ENCODE peak calls at places on chromosomes 6 and 20, in five cellular contexts. H is small intestine, I is ovary, Q is thyroid gland, S is pancreas. Y is an unnamed sample.

GRCh38 chr20:20782221-20782620 is 69.8 kb upstream of the RALGAPA2 start:
- DNase-seq in H (no peak), I (peak; percentile 54), Q (peak; percentile 61), S (no peak), Y (no peak)

GRCh38 chr6:38273325-38273724 is 366.4 kb downstream of the BTBD9 start:
- DNase-seq in H (no peak), I (no peak), Q (no peak), S (no peak), Y (no peak)

GRCh38 chr6:152068622-152069261 is 261.3 kb downstream of the ESR1 start:
- DNase-seq in H (peak; percentile 9), I (no peak), Q (no peak), S (no peak), Y (no peak)

GRCh38 chr6:137536104-137536773 is 42.0 kb upstream of the OLIG3 start:
- DNase-seq in H (no peak), I (no peak), Q (no peak), S (no peak), Y (no peak)

GRCh38 chr6:133761706-133762105 is 127.2 kb upstream of the TCF21 start:
- DNase-seq in H (no peak), I (no peak), Q (no peak), S (no peak), Y (no peak)

GRCh38 chr6:113854531-113855499 is 2.3 kb upstream of the MARCKS start:
- DNase-seq in H (peak; percentile 74), I (peak; percentile 90), Q (peak; percentile 53), S (peak; percentile 88), Y (no peak)

GRCh38 chr6:83068628-83069027 is 1.2 kb downstream of the DOP1A start:
- DNase-seq in H (peak; percentile 22), I (no peak), Q (no peak), S (no peak), Y (no peak)

GRCh38 chr20:19285424-19285823 is 73.0 kb downstream of the SLC24A3 start:
- DNase-seq in H (no peak), I (no peak), Q (peak; percentile 20), S (no peak), Y (no peak)

GRCh38 chr6:137709424-137710281 is 157.4 kb upstream of the TNFAIP3 start:
- DNase-seq in H (no peak), I (no peak), Q (no peak), S (no peak), Y (no peak)

GRCh38 chr6:109580519-109580918 is 97.5 kb upstream of the ZBTB24 start:
- DNase-seq in H (no peak), I (no peak), Q (no peak), S (no peak), Y (no peak)

GRCh38 chr6:98945311-98946005 is 2.3 kb downstream of the FBXL4 start:
- DNase-seq in H (no peak), I (no peak), Q (no peak), S (no peak), Y (no peak)

GRCh38 chr20:63441136-63441776 is 31.2 kb downstream of the KCNQ2 start:
- DNase-seq in H (no peak), I (no peak), Q (no peak), S (no peak), Y (no peak)

GRCh38 chr6:26336355-26337198 is 28.4 kb upstream of the BTN3A2 start:
- DNase-seq in H (peak; percentile 42), I (no peak), Q (no peak), S (no peak), Y (no peak)

GRCh38 chr20:47160992-47161391 is 195.5 kb downstream of the ZMYND8 start:
- DNase-seq in H (no peak), I (no peak), Q (no peak), S (no peak), Y (no peak)

GRCh38 chr6:128696651-128697391 is 176.4 kb upstream of the PTPRK start:
- DNase-seq in H (peak; percentile 38), I (no peak), Q (no peak), S (no peak), Y (no peak)

DNA sequence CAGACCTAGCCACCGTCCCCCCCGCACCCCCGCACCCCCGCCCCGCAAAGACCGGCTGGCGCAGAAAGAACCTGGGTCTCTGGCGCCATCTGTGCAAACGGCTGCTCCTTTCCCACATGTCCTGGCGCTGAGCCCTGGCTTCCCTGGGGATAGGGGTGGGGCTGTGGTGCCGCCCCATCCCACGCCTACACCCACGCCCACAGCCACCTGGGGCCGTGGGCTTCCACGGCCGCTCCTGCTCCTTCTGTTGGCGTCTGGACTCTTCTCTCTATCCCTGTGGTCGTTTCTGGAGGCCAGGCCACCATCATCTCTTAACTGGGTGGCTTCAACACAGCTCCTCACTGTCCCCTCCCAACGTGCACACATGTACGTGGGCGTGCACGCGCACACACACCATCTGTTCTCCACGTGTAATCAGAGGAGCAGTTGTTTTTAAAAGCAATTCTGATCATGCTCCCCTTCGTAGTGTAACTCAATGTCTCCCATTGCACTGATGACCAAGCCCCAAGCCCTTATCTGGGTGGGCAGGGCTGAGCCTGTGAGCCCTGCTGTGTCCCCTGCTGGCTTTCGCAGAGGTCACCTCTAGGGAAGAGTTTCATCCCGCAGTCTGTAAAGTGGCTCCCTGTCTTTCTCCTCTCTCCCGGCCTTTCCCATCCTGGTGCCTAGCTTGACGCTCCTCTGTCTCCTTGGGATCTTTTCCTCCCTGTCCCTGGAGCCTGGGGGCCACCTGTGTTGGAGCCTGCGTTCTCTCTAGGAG is 31.9 kb upstream of the FAM83D start:
- DNase-seq in H (no peak), I (no peak), Q (no peak), S (peak; percentile 83), Y (no peak)
- H3K4me3 ChIP-seq in H (no peak overlapping the region), I (no peak overlapping the region), Q (no peak overlapping the region), S (no peak overlapping the region), Y (no peak overlapping the region)

DNA sequence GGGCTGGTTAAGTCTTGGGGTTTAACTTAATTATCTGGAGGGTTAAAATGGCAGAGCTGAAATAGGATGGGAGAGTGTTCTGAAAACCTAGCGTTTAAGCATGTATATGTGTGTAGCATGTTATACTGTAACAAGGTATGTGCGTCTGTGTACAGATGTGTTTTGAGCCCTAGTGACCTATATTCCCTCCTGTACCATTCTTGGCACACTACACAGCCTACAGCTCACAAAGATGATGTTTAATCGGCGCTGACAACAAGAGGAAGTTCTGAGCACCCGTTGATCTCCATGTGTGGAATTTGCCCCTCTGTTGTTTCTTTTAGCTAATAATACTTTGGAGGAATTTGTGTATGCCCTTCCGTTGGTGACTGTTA is 1.4 kb downstream of the CARMIL1 start:
- DNase-seq in H (peak; percentile 81), I (no peak), Q (no peak), S (no peak), Y (no peak)
- H3K27ac ChIP-seq in H (no peak overlapping the region), I (no peak overlapping the region), Q (no peak overlapping the region), S (no peak overlapping the region), Y (no peak overlapping the region)

GRCh38 chr6:168439791-168440491 is 1.0 kb upstream of the SMOC2 start:
- DNase-seq in H (no peak), I (no peak), Q (no peak), S (no peak), Y (no peak)
- H3K4me3 ChIP-seq in H (no peak overlapping the region), I (peak overlapping the region; percentile 69), Q (no peak overlapping the region), S (no peak overlapping the region), Y (no peak overlapping the region)

DNA sequence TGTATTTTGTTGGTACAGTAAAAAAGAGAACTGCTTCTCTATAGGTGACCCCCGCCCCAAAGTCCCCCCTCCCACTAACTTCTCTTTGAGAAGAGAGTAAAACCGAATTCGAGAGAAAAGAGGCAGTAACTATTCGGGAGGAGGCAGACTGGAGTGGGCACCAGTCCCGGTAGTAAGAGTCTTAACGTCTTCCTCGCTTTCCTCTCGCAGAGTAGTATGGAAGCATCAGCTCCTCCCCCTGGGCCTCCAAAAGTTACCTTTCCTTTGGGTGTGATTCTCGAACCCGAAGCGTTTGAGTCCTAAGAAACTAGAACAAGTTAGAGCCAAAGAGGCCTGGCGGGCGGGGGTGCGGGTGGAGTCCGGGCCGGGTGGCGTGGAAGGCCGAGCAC is 425 bp upstream of the DSE start:
- DNase-seq in H (no peak), I (no peak), Q (no peak), S (no peak), Y (no peak)
- H3K27ac ChIP-seq in H (no peak overlapping the region), I (peak overlapping the region; percentile 97), Q (peak overlapping the region; percentile 64), S (no peak overlapping the region), Y (peak overlapping the region; percentile 50)

DNA sequence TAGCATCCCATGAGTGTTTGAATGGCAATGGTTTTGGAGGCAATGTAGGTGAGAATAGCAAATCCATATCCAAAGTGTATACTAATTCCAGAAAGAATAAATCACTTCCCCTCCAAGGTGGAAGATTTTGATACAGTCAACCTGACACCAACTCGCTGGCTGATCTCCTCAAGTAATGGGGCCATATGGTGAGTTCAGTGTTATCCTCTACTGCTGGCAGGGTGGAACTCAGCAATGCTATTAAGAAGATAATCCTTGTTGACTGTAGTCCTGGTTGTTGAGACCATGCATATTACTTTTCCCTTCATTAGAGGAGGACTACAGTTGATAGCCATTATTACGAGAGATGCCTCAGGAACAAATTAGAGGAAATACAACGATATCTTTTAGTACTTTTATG is 17.8 kb upstream of the HLA-DQB1 start:
- DNase-seq in H (no peak), I (no peak), Q (no peak), S (no peak), Y (no peak)
- H3K4me3 ChIP-seq in H (no peak overlapping the region), I (no peak overlapping the region), Q (no peak overlapping the region), S (no peak overlapping the region), Y (no peak overlapping the region)

GRCh38 chr6:73548458-73549446 is 27.9 kb upstream of the EEF1A1 start:
- DNase-seq in H (no peak), I (no peak), Q (no peak), S (no peak), Y (no peak)
- H3K27ac ChIP-seq in H (no peak overlapping the region), I (no peak overlapping the region), Q (no peak overlapping the region), S (no peak overlapping the region), Y (no peak overlapping the region)

Y was measured in effector memory CD4-positive, alpha-beta T cell.